ENCODE peak calls at places on chromosomes 12 and 14, in four cellular contexts. One of them, this sample, is unnamed.

GRCh38 chr14:60705100-60705499 is 19.1 kb downstream of the SIX4 start:
- DNase-seq in HCT116: no peak
- DNase-seq in K562: no peak
- DNase-seq in HepG2: no peak
- DNase-seq in this sample: no peak

GRCh38 chr14:74401504-74402241 is 24.3 kb downstream of the SYNDIG1L start:
- DNase-seq in HCT116: no peak
- DNase-seq in K562: peak
- DNase-seq in HepG2: no peak
- DNase-seq in this sample: no peak

GRCh38 chr12:26696613-26697092 is 136.3 kb downstream of the ITPR2 start:
- DNase-seq in HCT116: no peak
- DNase-seq in K562: peak
- DNase-seq in HepG2: no peak
- DNase-seq in this sample: no peak

GRCh38 chr14:22084393-22085281 is 411.0 kb upstream of the OR4E1 start:
- DNase-seq in HCT116: peak
- DNase-seq in K562: peak
- DNase-seq in HepG2: peak
- DNase-seq in this sample: no peak

GRCh38 chr12:66627270-66627987 is 51.4 kb downstream of the GRIP1 start:
- DNase-seq in HCT116: no peak
- DNase-seq in K562: no peak
- DNase-seq in HepG2: no peak
- DNase-seq in this sample: no peak

GRCh38 chr12:47860279-47860841 is 40.7 kb upstream of the HDAC7 start:
- DNase-seq in HCT116: no peak
- DNase-seq in K562: no peak
- DNase-seq in HepG2: no peak
- DNase-seq in this sample: no peak

GRCh38 chr12:127928178-127928577 is 338.8 kb upstream of the TMEM132C start:
- DNase-seq in HCT116: no peak
- DNase-seq in K562: no peak
- DNase-seq in HepG2: no peak
- DNase-seq in this sample: no peak

GRCh38 chr14:104016873-104017650 is 68.4 kb upstream of the ASPG start:
- DNase-seq in HCT116: no peak
- DNase-seq in K562: no peak
- DNase-seq in HepG2: no peak
- DNase-seq in this sample: no peak

GRCh38 chr14:20332386-20332945 is 613 bp downstream of the CCNB1IP1 start:
- DNase-seq in HCT116: no peak
- DNase-seq in K562: peak
- DNase-seq in HepG2: peak
- DNase-seq in this sample: no peak

GRCh38 chr14:61430066-61430757 is 108.8 kb downstream of the PRKCH start:
- DNase-seq in HCT116: no peak
- DNase-seq in K562: no peak
- DNase-seq in HepG2: no peak
- DNase-seq in this sample: no peak

GRCh38 chr12:132797820-132798570 is 30.7 kb downstream of the GOLGA3 start:
- DNase-seq in HCT116: no peak
- DNase-seq in K562: no peak
- DNase-seq in HepG2: no peak
- DNase-seq in this sample: no peak

GRCh38 chr12:52676163-52676562 is 4.0 kb downstream of the KRT1 start:
- DNase-seq in HCT116: no peak
- DNase-seq in K562: no peak
- DNase-seq in HepG2: no peak
- DNase-seq in this sample: no peak

GRCh38 chr12:53502331-53502730 is 1.2 kb downstream of the TARBP2 start:
- DNase-seq in HCT116: no peak
- DNase-seq in K562: peak
- DNase-seq in HepG2: no peak
- DNase-seq in this sample: no peak

GRCh38 chr12:66387067-66387466 is 84.8 kb downstream of the HELB start:
- DNase-seq in HCT116: no peak
- DNase-seq in K562: no peak
- DNase-seq in HepG2: no peak
- DNase-seq in this sample: no peak

GRCh38 chr14:95113476-95113875 is 43.9 kb downstream of the DICER1 start:
- DNase-seq in HCT116: no peak
- DNase-seq in K562: no peak
- DNase-seq in HepG2: no peak
- DNase-seq in this sample: no peak

GRCh38 chr12:143964-144649 is 69.8 kb downstream of the SLC6A12 start:
- DNase-seq in HCT116: no peak
- DNase-seq in K562: no peak
- DNase-seq in HepG2: peak
- DNase-seq in this sample: no peak

GRCh38 chr14:38171197-38171596 is 36.5 kb upstream of the SSTR1 start:
- DNase-seq in HCT116: no peak
- DNase-seq in K562: no peak
- DNase-seq in HepG2: no peak
- DNase-seq in this sample: no peak

GRCh38 chr14:48027115-48027514 is 351.7 kb upstream of the MDGA2 start:
- DNase-seq in HCT116: no peak
- DNase-seq in K562: no peak
- DNase-seq in HepG2: no peak
- DNase-seq in this sample: no peak

GRCh38 chr12:68310370-68310769 is 21.8 kb downstream of the MDM1 start:
- DNase-seq in HCT116: no peak
- DNase-seq in K562: no peak
- DNase-seq in HepG2: no peak
- DNase-seq in this sample: peak

GRCh38 chr12:101719566-101719965 is 19.7 kb downstream of the SYCP3 start:
- DNase-seq in HCT116: no peak
- DNase-seq in K562: no peak
- DNase-seq in HepG2: no peak
- DNase-seq in this sample: no peak

GRCh38 chr14:99248761-99249171 is 23.2 kb downstream of the BCL11B start:
- DNase-seq in HCT116: no peak
- DNase-seq in K562: no peak
- DNase-seq in HepG2: no peak
- DNase-seq in this sample: no peak

GRCh38 chr12:64194333-64195149 is 27.6 kb downstream of the KICS2 start:
- DNase-seq in HCT116: no peak
- DNase-seq in K562: no peak
- DNase-seq in HepG2: no peak
- DNase-seq in this sample: no peak

GRCh38 chr12:107423531-107423930 is 262.1 kb upstream of the PWP1 start:
- DNase-seq in HCT116: no peak
- DNase-seq in K562: no peak
- DNase-seq in HepG2: no peak
- DNase-seq in this sample: no peak

GRCh38 chr12:113748707-113749432 is 217.3 kb downstream of the RBM19 start:
- DNase-seq in HCT116: no peak
- DNase-seq in K562: no peak
- DNase-seq in HepG2: no peak
- DNase-seq in this sample: no peak

GRCh38 chr12:31728289-31728916 is 418 bp downstream of the AMN1 start:
- DNase-seq in HCT116: no peak
- DNase-seq in K562: peak
- DNase-seq in HepG2: no peak
- DNase-seq in this sample: no peak

GRCh38 chr12:86774841-86775386 is 518.7 kb upstream of the MGAT4C start:
- DNase-seq in HCT116: no peak
- DNase-seq in K562: no peak
- DNase-seq in HepG2: no peak
- DNase-seq in this sample: no peak

DNA sequence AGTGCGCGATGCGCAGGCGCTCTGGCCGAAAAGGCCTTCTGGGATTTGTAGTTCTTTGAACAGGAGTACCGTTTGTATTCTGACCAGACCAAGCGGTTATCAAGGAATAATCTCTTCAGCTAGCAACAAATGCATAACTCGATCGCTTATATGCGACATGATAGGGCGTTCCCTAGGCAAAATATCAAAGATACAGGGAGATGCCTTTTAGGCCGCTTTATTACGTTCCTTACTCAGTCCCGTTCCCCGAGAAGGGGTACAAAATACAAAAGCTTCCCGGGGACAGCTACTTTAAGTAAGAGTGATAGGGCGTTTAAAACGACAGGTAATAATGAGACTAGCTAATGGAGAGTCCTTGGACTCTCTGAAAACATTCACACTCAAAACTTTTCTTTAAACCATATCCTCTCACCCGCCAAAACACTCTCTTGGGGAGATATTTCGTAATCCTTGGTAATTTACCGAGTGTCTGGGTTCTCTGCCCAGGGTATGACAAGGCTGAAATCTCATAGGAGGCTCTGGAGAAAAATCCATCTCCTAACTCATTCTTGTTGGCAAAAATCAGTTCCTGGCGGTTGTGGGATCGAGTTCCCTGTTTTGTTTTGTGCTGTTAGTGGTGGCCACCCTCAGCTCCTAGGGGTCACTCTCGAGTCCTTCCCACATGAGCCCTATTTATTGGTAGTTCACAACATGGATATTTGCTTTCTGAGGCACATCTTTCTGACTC is 412 bp upstream of the SNW1 start:
- DNase-seq in HCT116: no peak
- DNase-seq in K562: peak
- DNase-seq in HepG2: peak
- DNase-seq in this sample: peak
- TF ChIP-seq TCF7L2 in HCT116: no peak
- TF ChIP-seq TCF7L2 in K562: no peak
- TF ChIP-seq TCF7L2 in HepG2: no peak
- TF ChIP-seq TCF7L2 in this sample: no peak

GRCh38 chr14:68928770-68929550 is 50.1 kb downstream of the ACTN1 start:
- DNase-seq in HCT116: no peak
- DNase-seq in K562: no peak
- DNase-seq in HepG2: no peak
- DNase-seq in this sample: no peak
- H3K27ac ChIP-seq in HCT116: no peak
- H3K27ac ChIP-seq in K562: no peak
- H3K27ac ChIP-seq in HepG2: no peak
- H3K27ac ChIP-seq in this sample: no peak

GRCh38 chr12:50515587-50515986 is 10.8 kb downstream of the DIP2B start:
- DNase-seq in HCT116: no peak
- DNase-seq in K562: no peak
- DNase-seq in HepG2: no peak
- DNase-seq in this sample: no peak
- TF ChIP-seq TCF7L2 in HCT116: no peak
- TF ChIP-seq TCF7L2 in K562: no peak
- TF ChIP-seq TCF7L2 in HepG2: no peak
- TF ChIP-seq TCF7L2 in this sample: no peak

GRCh38 chr12:50239355-50239891 is 43.9 kb downstream of the LIMA1 start:
- DNase-seq in HCT116: no peak
- DNase-seq in K562: no peak
- DNase-seq in HepG2: no peak
- DNase-seq in this sample: no peak
- H3K27ac ChIP-seq in HCT116: no peak
- H3K27ac ChIP-seq in K562: no peak
- H3K27ac ChIP-seq in HepG2: no peak
- H3K27ac ChIP-seq in this sample: peak

GRCh38 chr14:68521557-68521901 is 271.3 kb downstream of the ZFP36L1 start:
- DNase-seq in HCT116: no peak
- DNase-seq in K562: no peak
- DNase-seq in HepG2: peak
- DNase-seq in this sample: no peak

GRCh38 chr14:68523994-68524725 is 268.7 kb downstream of the ZFP36L1 start:
- DNase-seq in HCT116: no peak
- DNase-seq in K562: no peak
- DNase-seq in HepG2: no peak
- DNase-seq in this sample: no peak

GRCh38 chr14:68523326-68523610 is 269.6 kb downstream of the ZFP36L1 start:
- DNase-seq in HCT116: no peak
- DNase-seq in K562: no peak
- DNase-seq in HepG2: no peak
- DNase-seq in this sample: no peak

GRCh38 chr14:68521952-68522509 is 270.8 kb downstream of the ZFP36L1 start:
- DNase-seq in HCT116: no peak
- DNase-seq in K562: no peak
- DNase-seq in HepG2: no peak
- DNase-seq in this sample: no peak

DNA sequence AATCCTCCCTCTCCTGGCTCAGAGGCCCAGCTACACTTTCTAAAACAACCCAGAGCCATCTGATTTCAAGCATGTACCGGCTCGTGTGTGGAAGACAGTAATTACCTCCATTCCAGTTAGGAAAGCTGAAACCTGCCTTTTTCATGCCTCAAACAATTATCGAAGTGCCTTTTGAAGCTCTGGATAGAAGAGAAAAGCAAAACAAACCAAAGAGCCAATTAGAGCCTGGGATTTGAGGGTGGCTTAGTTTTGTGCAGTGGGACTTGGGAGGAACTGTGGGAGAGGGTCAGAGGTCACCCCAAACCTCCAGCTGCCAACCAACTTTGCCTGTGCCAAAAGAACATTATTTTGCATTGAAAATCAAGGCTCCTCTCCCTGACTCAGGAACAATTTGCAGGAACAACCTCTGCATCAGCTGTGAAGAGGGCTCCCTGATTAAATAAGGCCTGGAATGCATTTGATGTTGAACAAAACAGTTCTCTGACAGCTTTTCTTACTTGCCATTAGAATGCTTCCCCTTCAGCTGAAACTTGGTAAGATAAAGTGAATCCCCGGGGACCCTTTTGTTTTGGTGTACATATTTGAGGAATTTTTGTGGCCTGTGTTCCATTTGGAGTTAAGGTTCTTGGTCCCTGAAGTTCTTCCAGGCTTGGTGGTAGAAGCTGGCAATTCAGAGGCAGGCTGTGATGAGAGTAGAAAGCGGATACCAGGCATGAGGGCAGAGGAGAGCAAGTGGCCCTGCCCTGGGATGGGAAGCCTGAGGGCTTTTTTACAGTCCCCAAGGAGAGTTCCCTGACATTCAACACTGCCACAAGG is 270.1 kb downstream of the ZFP36L1 start:
- DNase-seq in HCT116: no peak
- DNase-seq in K562: no peak
- DNase-seq in HepG2: no peak
- DNase-seq in this sample: no peak
- TF ChIP-seq TCF7L2 in HCT116: no peak
- TF ChIP-seq TCF7L2 in K562: no peak
- TF ChIP-seq TCF7L2 in HepG2: no peak
- TF ChIP-seq TCF7L2 in this sample: no peak

GRCh38 chr14:64391113-64391725 is 3.1 kb downstream of the MTHFD1 start:
- DNase-seq in HCT116: no peak
- DNase-seq in K562: peak
- DNase-seq in HepG2: no peak
- DNase-seq in this sample: no peak
- H3K27ac ChIP-seq in HCT116: no peak
- H3K27ac ChIP-seq in K562: peak
- H3K27ac ChIP-seq in HepG2: no peak
- H3K27ac ChIP-seq in this sample: no peak